ENCODE peak calls at places on chromosomes 4 and X, in seven cellular contexts. T is fibroblast of lung, I is IMR-90, X is OCI-LY7, Y is mammary epithelial cell, C is H9, U is A549. O is an unnamed sample.

GRCh38 chrX:63349307-63349706 is 1.8 kb downstream of the SPIN4 start:
- DNase-seq in T (no peak), I (no peak), X (peak), Y (no peak), C (no peak), U (no peak), O (peak)

GRCh38 chrX:112067601-112068000 is 15.0 kb downstream of the TRPC5 start:
- DNase-seq in T (no peak), I (no peak), X (no peak), Y (no peak), C (no peak), U (no peak), O (no peak)

GRCh38 chrX:48696301-48697181 is at the start of gene SUV39H1:
- DNase-seq in T (peak), I (peak), X (peak), Y (peak), C (peak), U (peak), O (peak)

GRCh38 chrX:118974908-118975671 is 672 bp downstream of the LONRF3 start:
- DNase-seq in T (peak), I (no peak), X (no peak), Y (no peak), C (peak), U (peak), O (peak)

GRCh38 chr4:100362363-100362762 is 155.5 kb downstream of the EMCN start:
- DNase-seq in T (peak), I (peak), X (no peak), Y (peak), C (no peak), U (no peak), O (peak)

GRCh38 chr4:174320501-174321199 is 36.9 kb downstream of the CEP44 start:
- DNase-seq in T (no peak), I (peak), X (no peak), Y (no peak), C (no peak), U (no peak), O (no peak)

GRCh38 chrX:46500054-46500453 is 45.2 kb downstream of the ZNF674 start:
- DNase-seq in T (no peak), I (no peak), X (no peak), Y (no peak), C (no peak), U (peak), O (no peak)

GRCh38 chr4:33262809-33263208 is 2542.6 kb downstream of the PCDH7 start:
- DNase-seq in T (peak), I (no peak), X (no peak), Y (no peak), C (no peak), U (no peak), O (peak)

GRCh38 chr4:109301691-109302365 is 630 bp downstream of the COL25A1 start:
- DNase-seq in T (no peak), I (no peak), X (no peak), Y (no peak), C (peak), U (no peak), O (no peak)

GRCh38 chr4:94957030-94957429 is 199.3 kb downstream of the BMPR1B start:
- DNase-seq in T (no peak), I (no peak), X (no peak), Y (no peak), C (peak), U (no peak), O (no peak)

GRCh38 chr4:69830529-69831269 is 29.2 kb downstream of the SULT1E1 start:
- DNase-seq in T (peak), I (no peak), X (no peak), Y (peak), C (peak), U (peak), O (peak)

GRCh38 chrX:25726539-25726938 is 411.6 kb upstream of the MAGEB18 start:
- DNase-seq in T (peak), I (no peak), X (no peak), Y (no peak), C (no peak), U (no peak), O (no peak)

GRCh38 chr4:148355442-148356123 is 86.6 kb downstream of the NR3C2 start:
- DNase-seq in T (no peak), I (no peak), X (no peak), Y (no peak), C (no peak), U (no peak), O (no peak)

GRCh38 chrX:19902110-19902509 is 14.7 kb upstream of the SH3KBP1 start:
- DNase-seq in T (peak), I (peak), X (no peak), Y (no peak), C (no peak), U (no peak), O (no peak)

GRCh38 chr4:128866281-128866680 is 56.8 kb downstream of the JADE1 start:
- DNase-seq in T (no peak), I (no peak), X (no peak), Y (no peak), C (no peak), U (no peak), O (no peak)

GRCh38 chr4:104693601-104694201 is 199.0 kb upstream of the CXXC4 start:
- DNase-seq in T (peak), I (peak), X (peak), Y (peak), C (no peak), U (peak), O (peak)

GRCh38 chrX:133405498-133406180 is 9.7 kb downstream of the GPC4 start:
- DNase-seq in T (no peak), I (no peak), X (no peak), Y (no peak), C (no peak), U (no peak), O (no peak)

GRCh38 chrX:8044861-8045434 is 117.7 kb upstream of the PNPLA4 start:
- DNase-seq in T (peak), I (no peak), X (no peak), Y (peak), C (no peak), U (no peak), O (no peak)

GRCh38 chr4:74038161-74039064 is at the start of gene CXCL3:
- DNase-seq in T (peak), I (peak), X (no peak), Y (peak), C (peak), U (peak), O (peak)

GRCh38 chr4:75141162-75141561 is 208.2 kb downstream of the PARM1 start:
- DNase-seq in T (no peak), I (no peak), X (no peak), Y (no peak), C (no peak), U (no peak), O (peak)

GRCh38 chr4:88179261-88179660 is 20.8 kb upstream of the ABCG2 start:
- DNase-seq in T (no peak), I (no peak), X (no peak), Y (peak), C (no peak), U (no peak), O (no peak)

GRCh38 chrX:13499736-13500135 is 69.7 kb upstream of the EGFL6 start:
- DNase-seq in T (no peak), I (no peak), X (no peak), Y (no peak), C (no peak), U (no peak), O (no peak)

GRCh38 chrX:145861818-145862217 is 44.2 kb downstream of the SLITRK2 start:
- DNase-seq in T (no peak), I (no peak), X (no peak), Y (no peak), C (no peak), U (no peak), O (no peak)

GRCh38 chrX:136879001-136879667 is 1.4 kb downstream of the RBMX start:
- DNase-seq in T (peak), I (no peak), X (peak), Y (peak), C (no peak), U (no peak), O (no peak)

DNA sequence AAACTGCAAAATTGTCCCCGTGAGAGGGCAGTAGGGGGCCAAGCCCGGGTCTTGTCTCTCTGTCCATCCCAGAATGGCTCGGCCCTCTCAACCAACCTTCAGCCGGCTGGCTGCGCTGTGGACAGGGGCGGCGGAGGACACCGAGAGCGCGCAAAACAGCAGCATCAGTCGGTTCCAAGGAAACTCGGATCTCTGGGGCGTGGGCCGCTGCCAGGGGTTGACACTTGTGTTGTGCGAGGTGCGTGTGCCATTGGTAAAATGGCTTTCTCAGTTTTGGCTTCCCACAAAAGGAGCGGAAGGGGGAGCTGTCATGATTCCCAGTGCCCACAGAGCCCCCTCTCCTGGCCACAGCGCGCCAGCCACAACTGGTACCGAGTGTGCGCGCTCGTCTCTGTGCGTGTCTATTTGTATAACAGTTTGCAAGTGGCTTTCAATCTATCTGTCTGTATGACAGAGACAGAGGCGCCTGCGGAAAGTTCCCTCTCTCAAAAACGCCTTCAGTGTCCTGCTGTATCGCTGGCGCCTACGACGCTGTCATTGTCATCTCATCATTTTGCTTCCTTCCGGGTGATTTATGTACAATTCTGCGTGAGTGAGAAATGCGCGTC is 1.9 kb downstream of the DKK2 start:
- DNase-seq in T (peak), I (no peak), X (no peak), Y (no peak), C (peak), U (peak), O (no peak)
- TF ChIP-seq CTCF in T (peak), I (peak), X (no peak), Y (no peak), C (peak), U (no peak), O (no peak)

GRCh38 chr4:113186960-113187757 is 137.7 kb downstream of the ANK2 start:
- DNase-seq in T (no peak), I (no peak), X (no peak), Y (no peak), C (no peak), U (no peak), O (no peak)
- H3K4me2 ChIP-seq in T (no peak), I (no peak), X (no peak), Y (no peak), C (no peak), U (no peak), O (no peak)

GRCh38 chr4:90127223-90127705 is at the start of gene CCSER1:
- DNase-seq in T (peak), I (peak), X (no peak), Y (peak), C (peak), U (peak), O (peak)
- TF ChIP-seq CTCF in T (no peak), I (no peak), X (no peak), Y (no peak), C (no peak), U (no peak), O (peak)

DNA sequence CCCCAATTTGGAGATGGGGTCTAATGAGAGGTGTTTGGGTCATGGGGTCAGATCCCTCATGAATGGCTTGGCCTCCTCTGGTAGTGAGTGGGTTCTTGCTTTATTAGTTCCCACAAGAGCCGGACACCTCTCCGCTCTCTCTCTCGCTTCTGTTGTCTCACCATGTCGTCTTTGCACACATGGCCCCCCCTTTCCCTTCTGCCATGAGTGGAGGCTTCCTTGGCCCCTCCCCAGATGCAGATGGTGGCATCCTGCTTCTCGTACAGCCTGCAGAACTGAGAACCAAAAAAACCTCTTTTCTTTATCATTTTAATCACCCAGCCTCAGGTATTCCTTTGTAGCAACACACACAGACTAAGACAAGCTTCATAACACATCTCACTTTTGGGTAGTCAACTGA is 49.7 kb upstream of the SPRY1 start:
- DNase-seq in T (no peak), I (no peak), X (no peak), Y (no peak), C (no peak), U (no peak), O (no peak)
- H3K4me2 ChIP-seq in T (no peak), I (no peak), X (no peak), Y (no peak), C (no peak), U (no peak), O (no peak)

GRCh38 chrX:77597090-77597489 is 149.9 kb downstream of the FGF16 start:
- DNase-seq in T (peak), I (peak), X (no peak), Y (peak), C (no peak), U (peak), O (peak)
- TF ChIP-seq CTCF in T (peak), I (peak), X (peak), Y (peak), C (peak), U (peak), O (peak)

GRCh38 chr4:90095000-90095399 is 32.2 kb upstream of the CCSER1 start:
- DNase-seq in T (peak), I (no peak), X (no peak), Y (peak), C (no peak), U (no peak), O (peak)

DNA sequence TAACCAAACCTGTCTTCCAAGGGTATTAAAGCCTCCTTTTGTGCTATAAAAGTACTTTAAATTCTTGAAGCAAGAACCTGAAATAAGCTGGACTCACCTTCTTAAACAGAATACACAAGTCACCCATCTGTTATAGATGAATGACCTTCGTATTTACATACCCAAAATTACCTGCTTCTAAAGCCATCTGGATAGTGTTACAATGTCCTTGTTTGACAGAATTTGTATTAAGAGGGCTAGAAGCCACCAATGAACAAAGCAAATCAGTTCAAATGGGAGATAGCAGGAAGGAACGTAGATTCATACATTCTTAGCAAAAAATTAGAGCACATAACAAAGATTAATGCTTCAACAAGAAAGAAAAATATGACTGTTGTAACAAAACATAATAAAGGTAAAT is 33.7 kb upstream of the CCSER1 start:
- DNase-seq in T (no peak), I (no peak), X (no peak), Y (no peak), C (no peak), U (no peak), O (peak)
- H3K4me2 ChIP-seq in T (no peak), I (no peak), X (no peak), Y (no peak), C (no peak), U (no peak), O (peak)

DNA sequence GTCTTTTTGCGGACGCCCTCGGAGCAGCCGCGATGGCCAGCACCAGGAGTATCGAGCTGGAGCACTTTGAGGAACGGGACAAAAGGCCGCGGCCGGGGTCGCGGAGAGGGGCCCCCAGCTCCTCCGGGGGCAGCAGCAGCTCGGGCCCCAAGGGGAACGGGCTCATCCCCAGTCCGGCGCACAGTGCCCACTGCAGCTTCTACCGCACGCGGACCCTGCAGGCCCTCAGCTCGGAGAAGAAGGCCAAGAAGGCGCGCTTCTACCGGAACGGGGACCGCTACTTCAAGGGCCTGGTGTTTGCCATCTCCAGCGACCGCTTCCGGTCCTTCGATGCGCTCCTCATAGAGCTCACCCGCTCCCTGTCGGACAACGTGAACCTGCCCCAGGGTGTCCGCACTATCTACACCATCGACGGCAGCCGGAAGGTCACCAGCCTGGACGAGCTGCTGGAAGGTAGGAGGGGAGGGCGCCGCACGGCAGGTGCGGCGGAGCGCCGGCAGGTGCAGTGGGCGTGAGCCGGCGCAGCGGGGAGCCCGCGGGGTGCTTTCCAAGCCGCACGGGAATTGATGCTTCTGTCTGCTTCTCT is 844 bp downstream of the DCLK2 start:
- DNase-seq in T (peak), I (peak), X (no peak), Y (peak), C (peak), U (peak), O (peak)
- TF ChIP-seq CTCF in T (no peak), I (peak), X (no peak), Y (no peak), C (no peak), U (peak), O (peak)

DNA sequence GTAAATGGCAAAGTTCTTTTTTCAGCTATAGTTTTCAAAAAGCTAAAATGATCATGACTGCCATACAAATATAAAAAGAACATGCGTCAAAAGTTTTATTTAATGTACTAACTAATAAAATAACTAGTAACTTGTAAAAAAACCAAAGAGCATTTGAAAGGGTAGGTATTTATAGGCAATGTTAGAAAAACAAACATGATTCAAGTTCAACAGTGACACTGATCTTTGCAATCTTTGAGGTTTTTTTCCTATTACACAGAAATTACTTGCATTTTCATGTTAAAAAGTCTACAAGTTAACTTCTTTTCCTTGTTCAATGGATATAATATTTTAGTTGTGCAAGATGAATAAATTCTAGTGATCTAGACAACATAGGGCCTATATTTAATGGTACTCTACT is 72.3 kb upstream of the GRID2 start:
- DNase-seq in T (peak), I (peak), X (no peak), Y (no peak), C (no peak), U (no peak), O (peak)
- H3K4me2 ChIP-seq in T (no peak), I (peak), X (no peak), Y (no peak), C (no peak), U (no peak), O (peak)

GRCh38 chrX:9739130-9739529 is 26.5 kb downstream of the GPR143 start:
- DNase-seq in T (no peak), I (no peak), X (no peak), Y (no peak), C (no peak), U (no peak), O (no peak)

GRCh38 chrX:9738146-9738545 is 27.5 kb downstream of the GPR143 start:
- DNase-seq in T (no peak), I (no peak), X (no peak), Y (no peak), C (no peak), U (no peak), O (no peak)

DNA sequence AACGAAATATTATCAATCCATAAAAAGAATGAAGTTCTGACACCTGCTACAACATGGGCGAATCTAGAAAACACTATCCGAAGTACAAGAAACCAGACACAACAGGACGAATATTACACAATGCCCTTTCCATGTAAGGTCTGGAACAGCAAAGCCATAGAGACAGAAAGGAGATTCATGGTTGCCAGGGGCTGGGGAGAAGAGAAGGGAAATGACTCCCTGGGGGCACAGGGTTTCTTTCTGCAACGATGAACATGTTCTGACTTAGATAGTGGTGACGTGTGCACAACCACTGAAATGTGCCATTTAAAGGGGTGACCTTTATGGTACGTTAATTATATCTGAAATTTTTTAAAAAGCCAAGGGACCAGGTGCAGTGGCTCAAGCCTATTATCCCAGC is 28.3 kb downstream of the GPR143 start:
- DNase-seq in T (no peak), I (no peak), X (no peak), Y (peak), C (no peak), U (no peak), O (no peak)
- TF ChIP-seq CTCF in T (no peak), I (no peak), X (no peak), Y (no peak), C (no peak), U (no peak), O (no peak)

GRCh38 chr4:38869511-38869910 is 1.9 kb downstream of the FAM114A1 start:
- DNase-seq in T (peak), I (no peak), X (no peak), Y (no peak), C (no peak), U (no peak), O (no peak)
- H3K4me2 ChIP-seq in T (peak), I (peak), X (no peak), Y (no peak), C (no peak), U (peak), O (peak)